ENCODE peak calls at places on chromosome 3, in five cellular contexts. L, E, U, D and M are unnamed samples.

GRCh38 chr3:194446172-194446571 is 40.6 kb downstream of the ATP13A3 start:
- DNase-seq in L (no peak), E (no peak), U (no peak), D (no peak), M (no peak)

GRCh38 chr3:30894521-30895289 is at the start of gene GADL1:
- DNase-seq in L (peak; percentile 22), E (peak; percentile 15), U (no peak), D (peak; percentile 10), M (no peak)

GRCh38 chr3:31290046-31290445 is 242.7 kb upstream of the STT3B start:
- DNase-seq in L (no peak), E (no peak), U (no peak), D (no peak), M (no peak)

GRCh38 chr3:195240939-195241338 is 30.0 kb downstream of the XXYLT1 start:
- DNase-seq in L (no peak), E (no peak), U (peak; percentile 3), D (no peak), M (no peak)

GRCh38 chr3:116947148-116947547 is 237.6 kb downstream of the TUSC7 start:
- DNase-seq in L (no peak), E (no peak), U (no peak), D (no peak), M (no peak)

GRCh38 chr3:139093840-139094239 is 49.1 kb upstream of the PRR23C start:
- DNase-seq in L (no peak), E (no peak), U (no peak), D (no peak), M (no peak)

GRCh38 chr3:60752800-60753199 is 498.5 kb downstream of the FHIT start:
- DNase-seq in L (no peak), E (peak; percentile 39), U (no peak), D (peak; percentile 78), M (peak; percentile 74)

GRCh38 chr3:10370429-10370828 is 49.5 kb upstream of the SEC13 start:
- DNase-seq in L (no peak), E (peak; percentile 43), U (no peak), D (peak; percentile 71), M (peak; percentile 45)

GRCh38 chr3:195739561-195740111 is 18.9 kb downstream of the MUC20 start:
- DNase-seq in L (no peak), E (no peak), U (no peak), D (no peak), M (no peak)

GRCh38 chr3:180320631-180321030 is 281.3 kb upstream of the TTC14 start:
- DNase-seq in L (no peak), E (no peak), U (no peak), D (peak; percentile 35), M (no peak)

GRCh38 chr3:148450819-148451218 is 246.9 kb upstream of the AGTR1 start:
- DNase-seq in L (no peak), E (no peak), U (no peak), D (no peak), M (no peak)

GRCh38 chr3:11282250-11283125 is 10.3 kb downstream of the ATG7 start:
- DNase-seq in L (no peak), E (peak; percentile 70), U (no peak), D (peak; percentile 45), M (no peak)

GRCh38 chr3:14284694-14285404 is 106.2 kb downstream of the LSM3 start:
- DNase-seq in L (no peak), E (no peak), U (no peak), D (no peak), M (no peak)

DNA sequence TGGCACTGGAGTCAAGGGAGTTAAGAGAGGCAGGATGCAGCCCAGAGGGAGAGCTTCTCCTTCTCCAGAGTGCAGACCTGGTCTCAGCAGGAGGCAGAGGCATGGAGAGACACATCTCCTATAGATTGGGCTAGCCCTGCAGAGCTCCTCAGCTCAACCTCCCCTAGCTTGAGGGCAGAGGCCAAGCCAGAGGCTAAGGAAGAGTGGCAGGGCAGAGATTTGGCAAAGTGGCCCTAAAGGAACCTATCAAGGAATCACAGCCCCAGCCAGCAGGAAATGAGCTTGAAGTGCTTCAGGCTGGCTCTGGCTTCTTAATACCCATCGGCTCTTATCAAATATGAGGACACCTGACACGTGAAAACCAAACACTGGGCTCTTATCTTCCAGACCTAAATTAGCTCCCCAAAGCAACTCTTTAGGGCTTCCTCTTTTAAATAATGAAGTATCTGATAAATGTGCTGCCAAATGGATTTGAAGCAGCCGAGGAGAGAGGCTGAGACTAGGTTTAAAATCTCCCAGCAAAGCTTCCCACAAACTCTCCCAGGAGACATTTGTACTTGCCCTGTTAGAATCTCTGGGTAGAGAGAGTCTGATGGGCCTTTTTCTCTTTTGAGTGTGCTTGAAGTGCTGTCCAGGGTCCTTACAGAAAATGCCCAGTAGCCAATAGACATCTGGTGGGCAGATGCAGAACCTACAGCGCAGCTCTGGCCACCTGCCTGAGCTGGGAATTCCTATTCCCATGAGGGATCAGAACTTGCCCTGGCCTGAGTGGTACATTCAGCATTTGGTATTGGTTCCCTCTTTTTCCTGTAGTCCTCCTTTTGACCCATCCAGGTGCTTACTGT is 271.4 kb downstream of the CLSTN2 start:
- DNase-seq in L (no peak), E (peak; percentile 49), U (no peak), D (peak; percentile 58), M (no peak)
- TF ChIP-seq CTCF in L (peak; percentile 42), E (peak; percentile 39), U (no peak), D (peak; percentile 27), M (no peak)

GRCh38 chr3:172710709-172711456 is at the start of gene NCEH1:
- DNase-seq in L (peak; percentile 76), E (peak; percentile 98), U (peak; percentile 59), D (peak; percentile 99), M (peak; percentile 100)
- TF ChIP-seq CTCF in L (peak; percentile 78), E (peak; percentile 79), U (peak; percentile 61), D (peak; percentile 86), M (peak; percentile 86)

GRCh38 chr3:129344540-129345220 is 66.0 kb downstream of the HMCES start:
- DNase-seq in L (no peak), E (no peak), U (no peak), D (no peak), M (no peak)

GRCh38 chr3:129345281-129345680 is 66.6 kb downstream of the HMCES start:
- DNase-seq in L (no peak), E (no peak), U (no peak), D (no peak), M (no peak)

GRCh38 chr3:129345971-129346370 is 67.3 kb downstream of the HMCES start:
- DNase-seq in L (no peak), E (peak; percentile 26), U (no peak), D (no peak), M (no peak)

GRCh38 chr3:129343643-129344360 is 65.1 kb downstream of the HMCES start:
- DNase-seq in L (peak; percentile 37), E (no peak), U (peak; percentile 25), D (peak; percentile 21), M (no peak)

GRCh38 chr3:129341331-129342141 is 62.9 kb downstream of the HMCES start:
- DNase-seq in L (no peak), E (no peak), U (no peak), D (no peak), M (no peak)
- TF ChIP-seq CTCF in L (no peak), E (no peak), U (no peak), D (no peak), M (no peak)

GRCh38 chr3:46664188-46664970 is 29.1 kb downstream of the ALS2CL start:
- DNase-seq in L (no peak), E (no peak), U (no peak), D (no peak), M (no peak)

GRCh38 chr3:46661776-46662766 is 31.4 kb downstream of the ALS2CL start:
- DNase-seq in L (no peak), E (no peak), U (no peak), D (no peak), M (no peak)

GRCh38 chr3:46664971-46665762 is 28.3 kb downstream of the ALS2CL start:
- DNase-seq in L (no peak), E (no peak), U (no peak), D (no peak), M (no peak)

GRCh38 chr3:46662771-46663551 is 30.5 kb downstream of the ALS2CL start:
- DNase-seq in L (no peak), E (peak; percentile 4), U (no peak), D (peak; percentile 51), M (no peak)

GRCh38 chr3:46663611-46664135 is 29.8 kb downstream of the ALS2CL start:
- DNase-seq in L (no peak), E (no peak), U (no peak), D (peak; percentile 20), M (no peak)
- TF ChIP-seq CTCF in L (no peak), E (peak; percentile 6), U (no peak), D (no peak), M (no peak)

GRCh38 chr3:29456901-29457300 is 176.0 kb downstream of the RBMS3 start:
- DNase-seq in L (no peak), E (no peak), U (no peak), D (no peak), M (no peak)
- TF ChIP-seq CTCF in L (no peak), E (no peak), U (no peak), D (no peak), M (no peak)